ENCODE peak calls at places on chromosomes 6 and 20, in nine cellular contexts. X is RPMI7951; V is GM04503; B is OCI-M1; H is CD8-positive, alpha-beta memory T cell; J is IMR-90; D is left lung; K is Panc1; C is occipital lobe. Y is an unnamed sample.

GRCh38 chr6:79077680-79078056 is 386 bp downstream of the PHIP start:
- DNase-seq in X (no peak), V (no peak), D (peak), B (peak), K (no peak), H (no peak), J (no peak), C (no peak), Y (no peak)

GRCh38 chr20:4813839-4814695 is 92.4 kb downstream of the PRND start:
- DNase-seq in X (no peak), H (peak), K (no peak), J (no peak), B (no peak), C (no peak), V (no peak), D (no peak), Y (no peak)

GRCh38 chr20:34022154-34022842 is 28.6 kb downstream of the RALY start:
- DNase-seq in B (peak), J (no peak), K (peak), D (no peak), X (peak), V (no peak), C (no peak), H (peak), Y (no peak)

GRCh38 chr6:143678980-143679379 is 1.2 kb downstream of the PHACTR2 start:
- DNase-seq in D (no peak), K (no peak), X (no peak), J (no peak), V (no peak), B (peak), C (no peak), H (no peak), Y (no peak)

GRCh38 chr6:51350308-51350904 is 531.7 kb downstream of the TFAP2B start:
- DNase-seq in J (no peak), H (no peak), D (no peak), V (no peak), C (no peak), X (no peak), B (peak), K (no peak), Y (no peak)

GRCh38 chr20:43771791-43772190 is 45.0 kb upstream of the GTSF1L start:
- DNase-seq in J (no peak), V (no peak), X (no peak), H (no peak), C (no peak), D (no peak), B (no peak), K (no peak), Y (peak)

GRCh38 chr20:55961351-55962320 is 43.7 kb downstream of the CBLN4 start:
- DNase-seq in D (no peak), V (no peak), X (no peak), H (no peak), C (no peak), K (no peak), B (no peak), J (no peak), Y (no peak)

GRCh38 chr6:104527761-104528415 is 331.8 kb downstream of the HACE1 start:
- DNase-seq in D (no peak), V (peak), K (no peak), X (peak), C (no peak), J (no peak), H (no peak), B (peak), Y (no peak)

GRCh38 chr6:33717857-33718552 is 6.5 kb upstream of the UQCC2 start:
- DNase-seq in K (no peak), C (no peak), V (no peak), X (no peak), D (no peak), H (no peak), J (no peak), B (no peak), Y (no peak)

GRCh38 chr6:144588674-144589325 is 303.7 kb downstream of the UTRN start:
- DNase-seq in V (peak), J (no peak), K (no peak), C (no peak), X (no peak), B (no peak), H (no peak), D (no peak), Y (no peak)

GRCh38 chr20:24572862-24573261 is 103.4 kb downstream of the SYNDIG1 start:
- DNase-seq in H (no peak), X (no peak), J (no peak), K (no peak), C (no peak), V (no peak), D (no peak), B (no peak), Y (no peak)

GRCh38 chr6:163367388-163368183 is 46.9 kb upstream of the QKI start:
- DNase-seq in H (no peak), J (no peak), V (no peak), X (no peak), D (no peak), K (no peak), C (no peak), B (no peak), Y (no peak)

GRCh38 chr6:11278207-11278559 is 45.7 kb upstream of the NEDD9 start:
- DNase-seq in J (no peak), D (no peak), C (no peak), H (no peak), V (no peak), B (no peak), K (no peak), X (no peak), Y (no peak)

GRCh38 chr20:41627611-41628244 is 9.6 kb upstream of the CHD6 start:
- DNase-seq in B (peak), H (no peak), X (no peak), K (no peak), V (no peak), D (no peak), C (no peak), J (no peak), Y (no peak)

GRCh38 chr6:2891768-2892170 is 11.3 kb downstream of the SERPINB9 start:
- DNase-seq in H (peak), K (no peak), C (peak), D (no peak), J (no peak), X (no peak), B (no peak), V (no peak), Y (no peak)

GRCh38 chr20:17505664-17506517 is 25.3 kb downstream of the BFSP1 start:
- DNase-seq in J (peak), B (peak), K (no peak), V (no peak), H (no peak), C (no peak), D (no peak), X (peak), Y (peak)

GRCh38 chr6:106134087-106134770 is 48.1 kb downstream of the PRDM1 start:
- DNase-seq in H (no peak), D (no peak), V (no peak), C (no peak), X (no peak), J (no peak), B (no peak), K (no peak), Y (peak)

GRCh38 chr6:32857156-32857891 is 3.3 kb downstream of the PSMB9 start:
- DNase-seq in B (no peak), D (no peak), H (no peak), C (no peak), J (no peak), X (no peak), V (no peak), K (no peak), Y (no peak)

GRCh38 chr6:105509506-105510331 is 106.8 kb upstream of the PREP start:
- DNase-seq in H (no peak), B (peak), C (no peak), V (no peak), K (no peak), J (peak), D (peak), X (peak), Y (no peak)

GRCh38 chr6:49935387-49935786 is 28.6 kb downstream of the DEFB114 start:
- DNase-seq in V (no peak), K (no peak), C (no peak), H (no peak), X (no peak), B (no peak), J (no peak), D (no peak), Y (no peak)

GRCh38 chr20:39109933-39110818 is 148.0 kb downstream of the DHX35 start:
- DNase-seq in H (no peak), C (no peak), B (no peak), K (no peak), J (no peak), V (no peak), X (no peak), D (no peak), Y (no peak)

GRCh38 chr6:78947529-78947928 is 80.2 kb downstream of the IRAK1BP1 start:
- DNase-seq in J (peak), D (no peak), K (no peak), C (no peak), B (no peak), H (no peak), V (no peak), X (peak), Y (no peak)

GRCh38 chr6:139882234-139882633 is 507.8 kb upstream of the CITED2 start:
- DNase-seq in J (peak), D (no peak), C (no peak), X (peak), V (no peak), B (peak), K (no peak), H (no peak), Y (no peak)

GRCh38 chr6:159105716-159106115 is 60.9 kb upstream of the TAGAP start:
- DNase-seq in X (no peak), H (no peak), B (no peak), J (no peak), C (no peak), D (no peak), K (no peak), V (no peak), Y (no peak)

GRCh38 chr6:151807513-151808330 is at the start of gene ESR1:
- DNase-seq in J (no peak), X (no peak), D (peak), C (no peak), H (no peak), K (no peak), B (no peak), V (no peak), Y (no peak)